ENCODE peak calls at places on chromosomes 2 and 18, in nine cellular contexts. P is naive thymus-derived CD4-positive, alpha-beta T cell; B is heart right ventricle; R is colonic mucosa; Q is CD8-positive, alpha-beta memory T cell; S is iPS DF 6.9; A is vagina; F is brain microvascular endothelial cell; Y is IMR-90. D is an unnamed sample.

GRCh38 chr2:51710222-51710621 is 678.3 kb upstream of the NRXN1 start:
- DNase-seq in P (no peak), B (no peak), R (peak), Q (no peak), S (peak), A (no peak), F (no peak), Y (no peak), D (no peak)

GRCh38 chr18:25704096-25704870 is 352.3 kb upstream of the ZNF521 start:
- DNase-seq in P (no peak), B (no peak), R (no peak), Q (no peak), S (no peak), A (no peak), F (no peak), Y (no peak), D (no peak)

GRCh38 chr18:30623401-30624065 is 419.0 kb downstream of the DSC3 start:
- DNase-seq in P (no peak), B (no peak), R (no peak), Q (no peak), S (no peak), A (no peak), F (no peak), Y (no peak), D (no peak)

GRCh38 chr2:75064691-75065396 is 106.4 kb downstream of the POLE4 start:
- DNase-seq in P (peak), B (no peak), R (peak), Q (peak), S (peak), A (no peak), F (peak), Y (peak), D (no peak)

GRCh38 chr2:190649798-190650390 is 1.0 kb downstream of the NAB1 start:
- DNase-seq in P (no peak), B (no peak), R (peak), Q (no peak), S (no peak), A (no peak), F (no peak), Y (peak), D (peak)

GRCh38 chr2:6970551-6970950 is 53.3 kb downstream of the RNF144A start:
- DNase-seq in P (no peak), B (no peak), R (no peak), Q (no peak), S (no peak), A (peak), F (no peak), Y (no peak), D (no peak)

GRCh38 chr2:36441816-36442215 is 86.2 kb downstream of the CRIM1 start:
- DNase-seq in P (no peak), B (no peak), R (no peak), Q (no peak), S (no peak), A (no peak), F (no peak), Y (peak), D (no peak)

GRCh38 chr2:31526946-31527345 is 53.8 kb downstream of the SRD5A2 start:
- DNase-seq in P (no peak), B (no peak), R (no peak), Q (no peak), S (no peak), A (peak), F (no peak), Y (no peak), D (no peak)

GRCh38 chr2:179812501-179812900 is 48.9 kb downstream of the ZNF385B start:
- DNase-seq in P (no peak), B (no peak), R (no peak), Q (no peak), S (no peak), A (no peak), F (no peak), Y (no peak), D (no peak)

GRCh38 chr2:207764096-207764630 is 5.5 kb downstream of the FZD5 start:
- DNase-seq in P (no peak), B (no peak), R (no peak), Q (no peak), S (no peak), A (no peak), F (no peak), Y (no peak), D (no peak)

GRCh38 chr2:189285962-189286648 is 106.5 kb upstream of the COL5A2 start:
- DNase-seq in P (no peak), B (no peak), R (no peak), Q (no peak), S (no peak), A (no peak), F (peak), Y (peak), D (no peak)

GRCh38 chr2:176100547-176101140 is 1.0 kb downstream of the HOXD12 start:
- DNase-seq in P (no peak), B (no peak), R (peak), Q (no peak), S (no peak), A (no peak), F (no peak), Y (no peak), D (no peak)

GRCh38 chr2:183680573-183680972 is 556.3 kb downstream of the NUP35 start:
- DNase-seq in P (no peak), B (no peak), R (no peak), Q (no peak), S (no peak), A (no peak), F (no peak), Y (no peak), D (no peak)

GRCh38 chr2:203646961-203647360 is 59.5 kb upstream of the CD28 start:
- DNase-seq in P (no peak), B (no peak), R (no peak), Q (no peak), S (no peak), A (no peak), F (no peak), Y (no peak), D (no peak)

GRCh38 chr2:203650860-203651613 is 55.4 kb upstream of the CD28 start:
- DNase-seq in P (no peak), B (peak), R (peak), Q (no peak), S (no peak), A (no peak), F (peak), Y (peak), D (peak)

GRCh38 chr2:203647579-203647978 is 58.9 kb upstream of the CD28 start:
- DNase-seq in P (no peak), B (no peak), R (no peak), Q (no peak), S (no peak), A (no peak), F (no peak), Y (no peak), D (no peak)

GRCh38 chr2:203648273-203648672 is 58.2 kb upstream of the CD28 start:
- DNase-seq in P (no peak), B (no peak), R (no peak), Q (no peak), S (no peak), A (no peak), F (no peak), Y (peak), D (no peak)

GRCh38 chr2:203649176-203649814 is 57.1 kb upstream of the CD28 start:
- DNase-seq in P (no peak), B (no peak), R (no peak), Q (no peak), S (no peak), A (no peak), F (no peak), Y (no peak), D (no peak)
- H3K27ac ChIP-seq in P (no peak), B (peak), R (peak), Q (no peak), S (no peak), A (peak), F (no peak), Y (no peak), D (peak)

DNA sequence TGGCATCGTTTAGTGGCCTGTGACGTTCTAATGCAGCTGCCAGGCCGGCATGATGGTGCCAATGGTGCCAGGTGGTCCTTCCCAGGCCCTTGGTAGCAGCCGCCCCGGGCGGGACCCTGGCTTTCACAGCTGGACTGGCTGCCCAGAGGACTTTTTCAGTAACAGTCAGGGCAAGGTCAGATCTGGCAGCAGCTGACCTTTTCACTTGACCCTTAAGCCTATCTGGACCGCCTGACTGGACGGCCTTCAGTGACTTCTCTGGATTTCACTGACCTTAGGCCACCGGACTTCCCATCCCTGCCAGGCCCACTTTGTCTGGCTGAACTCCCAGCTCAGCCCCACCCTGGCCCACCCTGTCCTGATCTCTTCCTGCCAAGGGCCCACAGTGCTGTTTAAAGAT is 15.9 kb downstream of the TRIB2 start:
- DNase-seq in P (no peak), B (peak), R (no peak), Q (no peak), S (no peak), A (no peak), F (no peak), Y (no peak), D (no peak)
- H3K27ac ChIP-seq in P (no peak), B (peak), R (no peak), Q (no peak), S (no peak), A (peak), F (no peak), Y (no peak), D (peak)

GRCh38 chr18:77051581-77052296 is 80.8 kb downstream of the MBP start:
- DNase-seq in P (no peak), B (no peak), R (no peak), Q (no peak), S (no peak), A (no peak), F (no peak), Y (no peak), D (no peak)
- H3K27ac ChIP-seq in P (peak), B (no peak), R (no peak), Q (no peak), S (no peak), A (peak), F (no peak), Y (no peak), D (peak)

GRCh38 chr2:96254592-96254991 is 11.2 kb downstream of the TMEM127 start:
- DNase-seq in P (no peak), B (peak), R (no peak), Q (no peak), S (no peak), A (no peak), F (no peak), Y (no peak), D (no peak)
- H3K27ac ChIP-seq in P (no peak), B (peak), R (no peak), Q (no peak), S (no peak), A (no peak), F (no peak), Y (no peak), D (peak)

GRCh38 chr2:177298191-177298590 is 33.7 kb upstream of the NFE2L2 start:
- DNase-seq in P (no peak), B (no peak), R (no peak), Q (no peak), S (no peak), A (no peak), F (no peak), Y (no peak), D (no peak)

GRCh38 chr2:177306550-177306949 is 42.0 kb upstream of the NFE2L2 start:
- DNase-seq in P (no peak), B (no peak), R (no peak), Q (no peak), S (no peak), A (no peak), F (no peak), Y (no peak), D (no peak)

GRCh38 chr2:177302552-177302951 is 38.0 kb upstream of the NFE2L2 start:
- DNase-seq in P (no peak), B (no peak), R (no peak), Q (no peak), S (no peak), A (no peak), F (no peak), Y (no peak), D (no peak)

DNA sequence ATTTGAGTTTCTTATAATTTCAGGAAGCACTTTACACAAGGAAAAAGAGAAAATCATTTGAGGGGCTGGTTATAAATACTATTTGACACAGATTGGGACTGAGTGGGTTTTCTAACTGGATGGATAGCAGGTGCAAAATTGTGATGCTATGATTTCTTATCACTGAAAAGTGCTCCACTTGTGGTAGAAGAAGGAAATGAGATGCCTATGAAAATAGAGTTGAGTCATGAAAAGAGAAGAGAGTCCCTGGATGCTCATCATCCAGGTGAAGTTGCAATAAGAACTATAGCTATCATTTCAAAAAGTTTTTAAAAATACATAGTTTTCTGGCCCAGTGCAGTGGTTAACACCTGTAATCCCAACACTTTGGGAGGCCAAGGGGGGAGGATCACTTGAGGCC is 39.4 kb upstream of the NFE2L2 start:
- DNase-seq in P (no peak), B (no peak), R (no peak), Q (no peak), S (no peak), A (no peak), F (no peak), Y (no peak), D (no peak)
- H3K27ac ChIP-seq in P (no peak), B (no peak), R (no peak), Q (no peak), S (no peak), A (no peak), F (no peak), Y (no peak), D (no peak)

D was measured in caudate nucleus.